ENCODE peak calls at places on chromosomes 5 and 9, in four cellular contexts. G, J, M and B are unnamed samples.

GRCh38 chr9:137271696-137272076 is 5.8 kb upstream of the TOR4A start:
- DNase-seq in M (no peak), J (no peak), G (no peak), B (no peak)

GRCh38 chr5:135138116-135138850 is 104.3 kb upstream of the PITX1 start:
- DNase-seq in G (no peak), M (peak), J (no peak), B (no peak)

GRCh38 chr5:151200913-151201445 is 22.9 kb downstream of the CCDC69 start:
- DNase-seq in G (no peak), J (no peak), M (peak), B (peak)

GRCh38 chr5:72234265-72234700 is 85.8 kb downstream of the MRPS27 start:
- DNase-seq in G (no peak), M (no peak), J (no peak), B (no peak)

GRCh38 chr9:14302405-14302804 is 11.5 kb downstream of the NFIB start:
- DNase-seq in J (no peak), G (no peak), M (no peak), B (no peak)

GRCh38 chr5:8458038-8458383 is 589.1 kb downstream of the MTRR start:
- DNase-seq in M (no peak), G (no peak), J (no peak), B (no peak)

GRCh38 chr9:126233175-126233574 is 93.5 kb upstream of the MVB12B start:
- DNase-seq in G (no peak), J (no peak), M (peak), B (no peak)

GRCh38 chr9:133696036-133696435 is 42.1 kb downstream of the SARDH start:
- DNase-seq in G (no peak), J (no peak), M (no peak), B (no peak)

GRCh38 chr9:117936185-117936758 is 232.1 kb downstream of the TLR4 start:
- DNase-seq in J (no peak), M (no peak), G (peak), B (no peak)

GRCh38 chr9:114532561-114533237 is 27.4 kb upstream of the WHRN start:
- DNase-seq in M (no peak), J (no peak), G (no peak), B (no peak)